ENCODE peak calls at places on chromosomes 12 and 14, in nine cellular contexts. One of them, this sample, is unnamed.

GRCh38 chr12:101743724-101744472 is 4.6 kb upstream of the SYCP3 start:
- DNase-seq in Calu3: no peak
- DNase-seq in cardiac fibroblast: no peak
- DNase-seq in K562: no peak
- DNase-seq in fibroblast of mammary gland: no peak
- DNase-seq in NB4: no peak
- DNase-seq in HepG2: no peak
- DNase-seq in foreskin fibroblast: no peak
- DNase-seq in PC-9: no peak
- DNase-seq in this sample: no peak

GRCh38 chr12:31118831-31119530 is 45.3 kb downstream of the DDX11 start:
- DNase-seq in Calu3: peak
- DNase-seq in cardiac fibroblast: peak
- DNase-seq in K562: peak
- DNase-seq in fibroblast of mammary gland: no peak
- DNase-seq in NB4: peak
- DNase-seq in HepG2: no peak
- DNase-seq in foreskin fibroblast: peak
- DNase-seq in PC-9: peak
- DNase-seq in this sample: no peak

GRCh38 chr12:15880721-15881120 is 1.5 kb upstream of the STRAP start:
- DNase-seq in Calu3: no peak
- DNase-seq in cardiac fibroblast: no peak
- DNase-seq in K562: no peak
- DNase-seq in fibroblast of mammary gland: no peak
- DNase-seq in NB4: no peak
- DNase-seq in HepG2: no peak
- DNase-seq in foreskin fibroblast: no peak
- DNase-seq in PC-9: no peak
- DNase-seq in this sample: no peak

GRCh38 chr14:103552811-103553210 is 9.6 kb downstream of the BAG5 start:
- DNase-seq in Calu3: no peak
- DNase-seq in cardiac fibroblast: no peak
- DNase-seq in K562: no peak
- DNase-seq in fibroblast of mammary gland: no peak
- DNase-seq in NB4: no peak
- DNase-seq in HepG2: no peak
- DNase-seq in foreskin fibroblast: no peak
- DNase-seq in PC-9: no peak
- DNase-seq in this sample: peak

GRCh38 chr12:50606675-50607379 is 102.0 kb downstream of the DIP2B start:
- DNase-seq in Calu3: no peak
- DNase-seq in cardiac fibroblast: no peak
- DNase-seq in K562: no peak
- DNase-seq in fibroblast of mammary gland: no peak
- DNase-seq in NB4: no peak
- DNase-seq in HepG2: no peak
- DNase-seq in foreskin fibroblast: no peak
- DNase-seq in PC-9: no peak
- DNase-seq in this sample: no peak

GRCh38 chr12:106149096-106149784 is 10.5 kb upstream of the NUAK1 start:
- DNase-seq in Calu3: peak
- DNase-seq in cardiac fibroblast: peak
- DNase-seq in K562: no peak
- DNase-seq in fibroblast of mammary gland: no peak
- DNase-seq in NB4: peak
- DNase-seq in HepG2: no peak
- DNase-seq in foreskin fibroblast: peak
- DNase-seq in PC-9: peak
- DNase-seq in this sample: no peak

GRCh38 chr12:5912437-5913334 is 32.4 kb downstream of the ANO2 start:
- DNase-seq in Calu3: no peak
- DNase-seq in cardiac fibroblast: no peak
- DNase-seq in K562: peak
- DNase-seq in fibroblast of mammary gland: no peak
- DNase-seq in NB4: no peak
- DNase-seq in HepG2: no peak
- DNase-seq in foreskin fibroblast: no peak
- DNase-seq in PC-9: no peak
- DNase-seq in this sample: no peak

GRCh38 chr12:27468241-27468640 is 21.7 kb downstream of the SMCO2 start:
- DNase-seq in Calu3: no peak
- DNase-seq in cardiac fibroblast: no peak
- DNase-seq in K562: no peak
- DNase-seq in fibroblast of mammary gland: peak
- DNase-seq in NB4: no peak
- DNase-seq in HepG2: no peak
- DNase-seq in foreskin fibroblast: peak
- DNase-seq in PC-9: no peak
- DNase-seq in this sample: no peak

GRCh38 chr12:123671876-123672275 is 963 bp downstream of the TCTN2 start:
- DNase-seq in Calu3: no peak
- DNase-seq in cardiac fibroblast: no peak
- DNase-seq in K562: no peak
- DNase-seq in fibroblast of mammary gland: peak
- DNase-seq in NB4: no peak
- DNase-seq in HepG2: no peak
- DNase-seq in foreskin fibroblast: peak
- DNase-seq in PC-9: no peak
- DNase-seq in this sample: no peak

DNA sequence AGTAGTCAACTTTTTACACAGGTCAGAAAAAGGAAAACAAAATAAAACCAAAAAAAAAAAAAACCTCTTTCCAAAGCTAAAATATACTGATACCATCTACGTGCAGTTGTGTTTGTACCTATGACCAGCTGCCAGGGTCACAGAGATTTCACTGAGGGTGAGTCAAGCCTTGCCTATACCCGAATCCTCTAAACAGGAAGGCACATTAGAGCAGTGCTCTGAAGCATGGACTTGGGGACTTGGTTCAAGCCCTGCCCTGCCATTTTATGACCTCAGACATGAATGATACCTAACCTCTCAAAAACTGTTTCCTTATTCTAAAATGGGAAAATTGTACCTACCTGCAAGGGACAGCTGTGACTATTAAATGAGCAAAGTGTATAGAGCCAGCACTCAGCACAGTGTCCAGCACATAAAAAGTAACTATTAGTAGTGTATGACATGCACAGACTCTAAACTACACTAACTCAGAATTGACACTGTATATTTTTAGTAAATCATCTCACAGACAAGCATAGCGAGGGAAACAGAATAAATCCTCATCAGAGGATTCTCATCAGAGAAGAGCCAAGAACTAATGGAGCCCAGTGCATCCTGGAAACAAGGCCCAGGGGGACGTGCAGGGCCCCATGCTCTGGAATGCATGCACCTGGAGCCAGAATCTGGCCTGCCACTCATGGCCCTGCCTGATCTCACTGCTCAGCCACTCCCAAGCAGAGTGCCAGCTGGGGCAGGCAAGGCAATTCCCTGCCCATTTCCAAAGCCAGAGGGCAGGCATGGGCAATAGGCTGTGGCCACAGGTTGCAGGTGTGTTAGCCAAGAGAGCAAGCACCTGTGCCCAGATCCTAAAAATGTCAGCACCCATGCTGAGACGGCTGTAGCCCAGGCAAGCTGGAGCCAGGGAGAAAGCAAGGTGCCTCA is 57.0 kb downstream of the NT5DC3 start:
- DNase-seq in Calu3: no peak
- DNase-seq in cardiac fibroblast: no peak
- DNase-seq in K562: no peak
- DNase-seq in fibroblast of mammary gland: no peak
- DNase-seq in NB4: no peak
- DNase-seq in HepG2: no peak
- DNase-seq in foreskin fibroblast: no peak
- DNase-seq in PC-9: no peak
- DNase-seq in this sample: no peak
- TF ChIP-seq CTCF in Calu3: no peak
- TF ChIP-seq CTCF in cardiac fibroblast: no peak
- TF ChIP-seq CTCF in K562: no peak
- TF ChIP-seq CTCF in fibroblast of mammary gland: no peak
- TF ChIP-seq CTCF in NB4: no peak
- TF ChIP-seq CTCF in HepG2: no peak
- TF ChIP-seq CTCF in foreskin fibroblast: no peak
- TF ChIP-seq CTCF in PC-9: no peak
- TF ChIP-seq CTCF in this sample: no peak

DNA sequence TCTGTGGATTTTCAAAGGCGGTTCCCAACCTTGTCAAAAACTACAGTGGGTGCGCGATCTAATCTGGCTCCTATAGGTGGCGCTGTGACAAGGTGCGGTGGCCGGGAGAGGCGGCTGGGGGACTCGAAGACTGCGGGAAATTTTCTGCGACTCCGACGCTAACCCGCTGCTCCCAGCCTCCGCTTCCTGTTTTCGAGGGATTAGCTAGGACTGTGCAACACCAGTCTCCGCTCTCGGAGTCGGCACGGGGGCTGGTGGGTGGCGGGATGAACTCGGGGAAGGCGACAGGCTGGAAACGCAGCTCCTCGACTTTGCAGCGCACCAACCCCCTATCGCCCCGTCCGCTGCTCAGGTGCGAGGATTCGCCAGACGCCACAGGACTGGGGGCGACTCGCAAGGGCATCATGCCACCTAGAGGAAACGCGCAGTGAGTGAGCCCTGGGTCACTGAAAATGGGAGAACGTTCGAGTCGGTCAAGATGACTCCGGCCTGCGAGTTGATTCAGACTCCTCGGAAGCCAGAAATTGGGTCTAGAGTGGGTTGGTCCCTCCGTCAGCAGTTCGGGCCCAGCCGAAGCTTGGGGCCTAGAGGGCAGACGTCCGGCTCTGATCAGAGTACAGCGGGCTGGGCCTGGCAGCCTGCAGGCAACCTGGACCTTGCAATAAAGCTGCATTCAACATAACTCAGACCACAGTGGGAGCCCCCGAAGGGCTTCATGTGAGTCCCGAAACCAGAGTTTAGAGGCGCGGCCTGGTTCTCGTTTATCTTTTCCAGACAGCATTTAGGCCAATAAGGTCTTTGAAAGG is 5.5 kb upstream of the PAX9 start:
- DNase-seq in Calu3: peak
- DNase-seq in cardiac fibroblast: no peak
- DNase-seq in K562: no peak
- DNase-seq in fibroblast of mammary gland: peak
- DNase-seq in NB4: peak
- DNase-seq in HepG2: peak
- DNase-seq in foreskin fibroblast: peak
- DNase-seq in PC-9: no peak
- DNase-seq in this sample: no peak
- TF ChIP-seq CTCF in Calu3: peak
- TF ChIP-seq CTCF in cardiac fibroblast: peak
- TF ChIP-seq CTCF in K562: no peak
- TF ChIP-seq CTCF in fibroblast of mammary gland: peak
- TF ChIP-seq CTCF in NB4: peak
- TF ChIP-seq CTCF in HepG2: peak
- TF ChIP-seq CTCF in foreskin fibroblast: no peak
- TF ChIP-seq CTCF in PC-9: peak
- TF ChIP-seq CTCF in this sample: no peak

GRCh38 chr12:121399391-121400331 is at the start of gene RNF34:
- DNase-seq in Calu3: peak
- DNase-seq in cardiac fibroblast: peak
- DNase-seq in K562: peak
- DNase-seq in fibroblast of mammary gland: peak
- DNase-seq in NB4: peak
- DNase-seq in HepG2: peak
- DNase-seq in foreskin fibroblast: peak
- DNase-seq in PC-9: peak
- DNase-seq in this sample: peak
- TF ChIP-seq CTCF in Calu3: no peak
- TF ChIP-seq CTCF in cardiac fibroblast: no peak
- TF ChIP-seq CTCF in K562: peak
- TF ChIP-seq CTCF in fibroblast of mammary gland: no peak
- TF ChIP-seq CTCF in NB4: no peak
- TF ChIP-seq CTCF in HepG2: peak
- TF ChIP-seq CTCF in foreskin fibroblast: no peak
- TF ChIP-seq CTCF in PC-9: no peak
- TF ChIP-seq CTCF in this sample: no peak

DNA sequence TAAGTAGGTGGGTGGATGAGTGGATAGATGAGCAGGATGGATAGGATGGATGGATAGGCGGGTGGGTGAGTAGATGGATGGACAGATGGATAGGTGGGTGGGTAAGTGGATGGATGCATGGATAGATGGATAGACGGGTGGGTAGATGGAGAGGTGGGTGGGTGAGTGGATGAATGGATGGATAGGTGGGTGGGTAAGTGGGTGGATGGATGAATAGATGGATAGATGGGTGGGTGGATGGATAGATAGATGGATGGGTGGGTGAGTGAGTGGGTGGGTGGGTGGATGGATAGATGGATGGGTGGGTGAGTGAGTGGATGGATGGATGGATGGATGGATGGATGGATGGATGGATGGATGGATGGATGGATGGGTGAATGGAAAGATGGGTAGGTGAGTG is 221.7 kb upstream of the NOS1 start:
- DNase-seq in Calu3: no peak
- DNase-seq in cardiac fibroblast: no peak
- DNase-seq in K562: no peak
- DNase-seq in fibroblast of mammary gland: no peak
- DNase-seq in NB4: no peak
- DNase-seq in HepG2: no peak
- DNase-seq in foreskin fibroblast: no peak
- DNase-seq in PC-9: no peak
- DNase-seq in this sample: no peak
- TF ChIP-seq CTCF in Calu3: no peak
- TF ChIP-seq CTCF in cardiac fibroblast: no peak
- TF ChIP-seq CTCF in K562: no peak
- TF ChIP-seq CTCF in fibroblast of mammary gland: no peak
- TF ChIP-seq CTCF in NB4: no peak
- TF ChIP-seq CTCF in HepG2: no peak
- TF ChIP-seq CTCF in foreskin fibroblast: no peak
- TF ChIP-seq CTCF in PC-9: no peak
- TF ChIP-seq CTCF in this sample: no peak

DNA sequence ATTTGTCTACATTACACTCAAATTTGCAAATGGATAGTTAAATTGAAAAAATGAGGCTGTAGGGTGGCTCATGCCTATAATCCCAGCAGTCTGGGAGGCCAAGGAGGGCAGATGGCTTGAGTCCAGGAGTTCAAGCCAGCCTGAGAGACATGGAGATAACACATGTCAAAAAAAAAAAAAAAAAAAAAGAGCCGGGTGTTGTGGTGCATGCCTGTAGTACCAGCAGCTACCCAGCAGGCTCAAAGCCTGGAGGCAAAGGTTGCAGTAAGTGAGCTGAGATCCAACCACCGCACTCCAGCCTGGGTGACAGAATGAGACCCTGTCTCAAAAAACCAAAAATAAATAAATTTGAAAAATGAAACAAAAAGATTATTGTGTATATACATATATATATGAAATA is 119.9 kb upstream of the MGAT4C start:
- DNase-seq in Calu3: peak
- DNase-seq in cardiac fibroblast: peak
- DNase-seq in K562: no peak
- DNase-seq in fibroblast of mammary gland: no peak
- DNase-seq in NB4: no peak
- DNase-seq in HepG2: peak
- DNase-seq in foreskin fibroblast: no peak
- DNase-seq in PC-9: no peak
- DNase-seq in this sample: no peak
- TF ChIP-seq CTCF in Calu3: no peak
- TF ChIP-seq CTCF in cardiac fibroblast: no peak
- TF ChIP-seq CTCF in K562: no peak
- TF ChIP-seq CTCF in fibroblast of mammary gland: no peak
- TF ChIP-seq CTCF in NB4: no peak
- TF ChIP-seq CTCF in HepG2: no peak
- TF ChIP-seq CTCF in foreskin fibroblast: no peak
- TF ChIP-seq CTCF in PC-9: no peak
- TF ChIP-seq CTCF in this sample: no peak